ENCODE peak calls at places on chromosomes 12 and 14, in four cellular contexts. V is cardiac muscle cell, G is aorta, Y is MM.1S. B is an unnamed sample.

GRCh38 chr14:23750357-23750756 is 114.2 kb downstream of the DHRS2 start:
- DNase-seq in V (no peak), G (no peak), Y (no peak), B (no peak)

GRCh38 chr12:94458882-94459772 is 540 bp downstream of the CEP83 start:
- DNase-seq in V (peak; percentile 50), G (no peak), Y (peak; percentile 10), B (peak; percentile 41)

GRCh38 chr12:106078358-106079025 is 60.3 kb downstream of the NUAK1 start:
- DNase-seq in V (peak; percentile 54), G (peak; percentile 92), Y (no peak), B (no peak)

GRCh38 chr12:116969615-116970575 is 59.1 kb downstream of the FBXW8 start:
- DNase-seq in V (peak; percentile 51), G (no peak), Y (no peak), B (no peak)

GRCh38 chr12:26749781-26750180 is 83.2 kb downstream of the ITPR2 start:
- DNase-seq in V (no peak), G (no peak), Y (peak; percentile 53), B (no peak)

GRCh38 chr12:68624933-68625332 is 14.2 kb downstream of the RAP1B start:
- DNase-seq in V (no peak), G (no peak), Y (no peak), B (no peak)

GRCh38 chr12:93667672-93668071 is 9.5 kb upstream of the CRADD start:
- DNase-seq in V (no peak), G (no peak), Y (no peak), B (no peak)

GRCh38 chr12:26265606-26266005 is 70.2 kb downstream of the SSPN start:
- DNase-seq in V (no peak), G (no peak), Y (no peak), B (no peak)

GRCh38 chr14:99644723-99645544 is at the start of gene HHIPL1:
- DNase-seq in V (peak; percentile 64), G (no peak), Y (no peak), B (no peak)

GRCh38 chr12:57135939-57136338 is 7.7 kb downstream of the LRP1 start:
- DNase-seq in V (peak; percentile 87), G (peak; percentile 86), Y (no peak), B (no peak)

GRCh38 chr14:101110729-101111619 is 207.5 kb upstream of the RTL1 start:
- DNase-seq in V (no peak), G (peak; percentile 65), Y (no peak), B (no peak)

GRCh38 chr12:108854453-108855283 is 2.7 kb downstream of the SSH1 start:
- DNase-seq in V (peak; percentile 94), G (peak; percentile 85), Y (no peak), B (no peak)

GRCh38 chr14:75389679-75390078 is 38.1 kb upstream of the JDP2 start:
- DNase-seq in V (no peak), G (no peak), Y (no peak), B (no peak)

GRCh38 chr14:104930526-104931322 is 6.0 kb downstream of the PLD4 start:
- DNase-seq in V (no peak), G (peak; percentile 71), Y (no peak), B (no peak)

GRCh38 chr14:74244115-74244514 is 4.9 kb downstream of the VSX2 start:
- DNase-seq in V (no peak), G (no peak), Y (no peak), B (no peak)

DNA sequence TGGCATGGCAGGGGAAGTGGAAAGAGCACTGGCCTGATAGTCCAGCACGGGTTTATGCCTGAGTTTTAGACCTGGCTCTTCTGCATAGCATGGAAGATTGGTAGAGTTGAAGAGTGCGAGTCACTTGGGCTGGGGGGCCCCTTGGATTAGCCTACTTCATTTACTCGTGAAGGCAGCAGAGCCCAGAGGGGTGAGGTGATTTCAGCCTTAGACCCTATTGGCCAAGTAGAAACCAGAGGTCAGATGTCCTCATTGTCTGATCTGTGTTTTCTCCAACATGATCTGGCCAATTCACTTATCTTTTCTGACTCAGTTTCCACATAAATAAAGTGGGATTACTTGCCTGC is 1.9 kb downstream of the PLEKHG3 start:
- DNase-seq in V (no peak), G (peak; percentile 44), Y (no peak), B (no peak)
- H3K4me1 ChIP-seq in V (peaks cover 60% of the 10 kb centered on the region), G (no peaks in the 10 kb centered on the region), Y (no peaks in the 10 kb centered on the region), B (peaks cover 18% of the 10 kb centered on the region)

GRCh38 chr12:53050426-53051057 is 677 bp downstream of the TNS2 start:
- DNase-seq in V (no peak), G (no peak), Y (no peak), B (no peak)
- H3K4me1 ChIP-seq in V (peaks cover 32% of the 10 kb centered on the region), G (no peaks in the 10 kb centered on the region), Y (peaks cover 5% of the 10 kb centered on the region), B (peaks cover 55% of the 10 kb centered on the region)

DNA sequence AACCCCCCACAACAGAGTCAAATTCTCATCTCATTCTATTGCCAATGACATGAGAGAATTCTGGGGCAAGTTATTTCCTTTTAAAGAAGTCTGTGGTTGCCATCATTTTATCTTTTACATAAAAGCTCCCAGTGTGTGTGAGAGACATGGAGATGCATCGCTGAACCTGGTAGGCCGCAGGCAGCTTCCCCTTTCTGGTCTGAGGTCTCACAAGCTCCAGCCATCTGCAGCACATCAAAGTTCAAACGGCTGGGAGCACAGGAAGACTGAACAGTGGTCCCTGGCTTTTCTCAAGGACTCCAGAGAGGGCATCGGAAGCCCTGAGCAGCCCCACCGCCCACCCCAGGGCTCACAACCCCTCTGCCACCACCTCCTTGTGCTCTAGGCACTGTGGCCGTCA is 141.7 kb downstream of the RIMBP2 start:
- DNase-seq in V (no peak), G (no peak), Y (no peak), B (no peak)
- H3K4me1 ChIP-seq in V (no peaks in the 10 kb centered on the region), G (no peaks in the 10 kb centered on the region), Y (no peaks in the 10 kb centered on the region), B (no peaks in the 10 kb centered on the region)

DNA sequence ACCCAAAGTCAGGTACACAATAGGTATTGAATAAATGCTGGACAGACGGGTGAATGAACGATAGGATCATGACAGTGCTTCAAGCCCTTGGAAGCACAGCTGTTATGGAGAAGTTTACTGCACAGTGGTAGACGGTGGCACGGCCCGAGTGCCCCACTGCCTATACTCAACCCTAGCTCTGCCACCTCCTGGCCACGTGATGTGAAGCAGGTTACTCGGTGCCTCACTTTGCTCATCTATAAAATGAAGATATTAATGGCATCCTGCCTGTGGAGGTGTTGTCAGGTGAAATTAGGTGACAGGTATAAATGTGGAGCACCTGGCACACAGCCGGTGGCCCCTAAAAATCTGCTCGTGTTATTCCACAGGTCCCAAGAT is 5.8 kb downstream of the ASB2 start:
- DNase-seq in V (no peak), G (no peak), Y (peak; percentile 52), B (peak; percentile 15)
- H3K4me1 ChIP-seq in V (peaks cover 31% of the 10 kb centered on the region), G (no peaks in the 10 kb centered on the region), Y (peaks cover 22% of the 10 kb centered on the region), B (no peaks in the 10 kb centered on the region)

GRCh38 chr12:44223736-44224135 is 387.9 kb downstream of the TMEM117 start:
- DNase-seq in V (peak; percentile 8), G (no peak), Y (no peak), B (no peak)
- H3K4me1 ChIP-seq in V (no peaks in the 10 kb centered on the region), G (peaks cover 6% of the 10 kb centered on the region), Y (no peaks in the 10 kb centered on the region), B (peaks cover 22% of the 10 kb centered on the region)

GRCh38 chr12:127294651-127295205 is 972.2 kb upstream of the TMEM132C start:
- DNase-seq in V (no peak), G (no peak), Y (no peak), B (peak; percentile 48)

GRCh38 chr12:127290251-127290650 is 976.7 kb upstream of the TMEM132C start:
- DNase-seq in V (no peak), G (no peak), Y (no peak), B (no peak)

GRCh38 chr12:127295630-127296029 is 971.3 kb upstream of the TMEM132C start:
- DNase-seq in V (no peak), G (no peak), Y (no peak), B (no peak)

GRCh38 chr12:127293507-127294310 is 973.3 kb upstream of the TMEM132C start:
- DNase-seq in V (peak; percentile 41), G (peak; percentile 83), Y (peak; percentile 41), B (peak; percentile 89)

DNA sequence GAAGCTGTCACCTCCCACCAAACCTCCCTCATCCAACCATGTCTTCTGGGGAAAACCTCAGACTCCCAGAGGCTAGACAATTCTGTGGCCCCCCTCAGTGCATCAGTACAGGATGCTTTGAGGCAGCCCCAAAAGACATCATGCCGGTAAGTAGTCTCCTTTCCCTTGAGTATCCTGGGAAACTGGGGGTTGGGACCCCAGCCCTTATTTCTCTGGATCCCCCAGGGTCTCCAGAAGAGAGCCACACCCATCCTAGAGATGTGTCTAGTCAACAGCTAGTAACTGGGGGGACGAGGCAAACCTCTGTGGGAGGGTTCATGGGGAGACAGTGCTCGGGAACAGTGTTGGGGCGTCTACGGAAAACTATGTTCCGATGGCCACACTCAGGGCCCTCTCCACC is 974.2 kb upstream of the TMEM132C start:
- DNase-seq in V (no peak), G (no peak), Y (no peak), B (no peak)
- H3K4me1 ChIP-seq in V (peaks cover 19% of the 10 kb centered on the region), G (no peaks in the 10 kb centered on the region), Y (no peaks in the 10 kb centered on the region), B (peaks cover 14% of the 10 kb centered on the region)

DNA sequence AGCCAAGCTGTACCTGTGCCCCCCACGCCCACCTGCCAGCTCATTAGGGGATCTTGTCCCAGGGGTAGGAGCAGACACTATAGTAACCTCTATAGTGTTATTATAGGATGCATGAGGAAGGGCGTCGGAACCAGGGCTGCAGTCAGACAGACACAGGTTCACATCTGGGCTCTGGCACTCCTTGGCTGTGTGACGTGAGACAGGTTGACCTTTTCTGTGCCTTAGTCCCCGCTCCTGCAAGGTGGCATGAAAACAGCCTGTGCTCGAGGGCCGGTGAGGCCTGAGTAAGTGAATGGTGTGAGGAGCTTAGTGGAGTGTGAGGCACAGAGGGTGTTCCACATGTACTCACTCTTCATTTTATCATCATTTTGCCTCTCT is 19.0 kb downstream of the ASB2 start:
- DNase-seq in V (no peak), G (no peak), Y (no peak), B (no peak)
- H3K4me1 ChIP-seq in V (peaks cover 61% of the 10 kb centered on the region), G (no peaks in the 10 kb centered on the region), Y (peaks cover 47% of the 10 kb centered on the region), B (no peaks in the 10 kb centered on the region)

DNA sequence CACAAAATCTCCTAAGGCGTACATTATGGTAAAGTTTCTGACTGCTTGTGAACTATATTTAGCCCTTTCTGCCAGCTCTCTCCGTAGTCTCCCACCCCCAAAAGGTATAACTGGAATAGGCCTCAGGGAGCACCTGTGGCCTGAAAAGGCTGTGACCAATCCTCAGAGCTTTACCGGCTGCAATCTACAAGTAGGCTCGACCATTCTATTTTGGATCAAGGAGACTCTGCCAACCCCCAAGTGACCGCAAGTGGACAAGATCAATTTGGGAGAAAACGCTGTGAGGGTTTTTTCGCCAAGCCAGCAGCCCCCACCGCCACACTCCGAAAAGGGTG is 1.2 kb downstream of the PPTC7 start:
- DNase-seq in V (no peak), G (no peak), Y (no peak), B (peak; percentile 21)
- H3K4me1 ChIP-seq in V (peaks cover 47% of the 10 kb centered on the region), G (no peaks in the 10 kb centered on the region), Y (peaks cover 8% of the 10 kb centered on the region), B (peaks cover 20% of the 10 kb centered on the region)